ENCODE peak calls at places on chromosomes 6 and 20, in seven cellular contexts. F, B, P, R, N, O and G are unnamed samples. For H3K9me3, the result is how much of the 10 kb centered on the place peaks cover.

GRCh38 chr20:23477223-23477622 is 13.7 kb upstream of the CST8 start:
- DNase-seq in F (no peak), B (no peak), P (no peak), R (no peak), N (no peak), O (no peak), G (no peak)

GRCh38 chr6:155125916-155126315 is 130.8 kb downstream of the TIAM2 start:
- DNase-seq in F (no peak), B (no peak), P (no peak), R (no peak), N (no peak), O (no peak), G (no peak)

GRCh38 chr20:25273541-25274358 is 25.9 kb downstream of the PYGB start:
- DNase-seq in F (no peak), B (peak), P (no peak), R (no peak), N (peak), O (peak), G (peak)

GRCh38 chr6:41228616-41229015 is 467 bp downstream of the TREML4 start:
- DNase-seq in F (no peak), B (no peak), P (no peak), R (no peak), N (no peak), O (no peak), G (no peak)

GRCh38 chr6:25896252-25896651 is 22.2 kb upstream of the SLC17A3 start:
- DNase-seq in F (no peak), B (no peak), P (no peak), R (no peak), N (no peak), O (no peak), G (no peak)

GRCh38 chr6:31272431-31272830 is 539 bp upstream of the HLA-C start:
- DNase-seq in F (no peak), B (no peak), P (peak), R (no peak), N (no peak), O (no peak), G (peak)

GRCh38 chr6:70421509-70421908 is 8.2 kb downstream of the FAM135A start:
- DNase-seq in F (no peak), B (no peak), P (no peak), R (no peak), N (no peak), O (no peak), G (no peak)

GRCh38 chr20:7608246-7608645 is 332.0 kb downstream of the HAO1 start:
- DNase-seq in F (no peak), B (no peak), P (no peak), R (no peak), N (no peak), O (no peak), G (no peak)

DNA sequence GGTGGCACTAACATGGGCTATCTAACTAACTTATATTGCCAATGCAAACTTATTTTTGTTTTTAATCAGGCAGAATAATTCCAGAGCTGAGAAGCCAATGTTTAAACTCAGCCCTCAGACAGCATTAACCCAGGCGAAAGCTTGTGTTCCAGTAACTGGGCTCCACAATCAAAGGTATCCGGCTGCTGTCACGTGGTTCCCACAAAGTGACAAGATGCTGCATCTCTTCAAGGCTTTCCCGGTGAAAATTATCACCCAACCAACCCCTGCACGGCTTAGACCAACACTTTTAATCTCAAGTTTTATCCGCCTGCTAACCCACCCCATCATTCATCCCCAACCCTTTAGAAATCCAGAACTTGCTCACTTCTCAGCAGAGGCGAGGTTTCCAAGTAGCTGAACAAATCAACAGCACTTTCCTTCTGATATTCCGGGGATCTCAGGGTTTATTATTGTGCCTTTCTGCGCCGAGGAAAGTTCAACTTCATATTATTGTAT is 874 bp downstream of the MTCL3 start:
- DNase-seq in F (no peak), B (no peak), P (no peak), R (peak), N (no peak), O (no peak), G (no peak)
- H3K27ac ChIP-seq in F (no peak), B (no peak), P (no peak), R (peak), N (no peak), O (no peak), G (no peak)

GRCh38 chr6:12115001-12115400 is 102.9 kb downstream of the HIVEP1 start:
- DNase-seq in F (no peak), B (no peak), P (no peak), R (no peak), N (no peak), O (no peak), G (no peak)

GRCh38 chr6:12115492-12115891 is 103.4 kb downstream of the HIVEP1 start:
- DNase-seq in F (no peak), B (no peak), P (no peak), R (no peak), N (no peak), O (no peak), G (no peak)

GRCh38 chr6:12114055-12114503 is 102.0 kb downstream of the HIVEP1 start:
- DNase-seq in F (no peak), B (no peak), P (no peak), R (no peak), N (no peak), O (no peak), G (no peak)

GRCh38 chr6:12116978-12117377 is 104.9 kb downstream of the HIVEP1 start:
- DNase-seq in F (no peak), B (no peak), P (no peak), R (no peak), N (no peak), O (no peak), G (no peak)

DNA sequence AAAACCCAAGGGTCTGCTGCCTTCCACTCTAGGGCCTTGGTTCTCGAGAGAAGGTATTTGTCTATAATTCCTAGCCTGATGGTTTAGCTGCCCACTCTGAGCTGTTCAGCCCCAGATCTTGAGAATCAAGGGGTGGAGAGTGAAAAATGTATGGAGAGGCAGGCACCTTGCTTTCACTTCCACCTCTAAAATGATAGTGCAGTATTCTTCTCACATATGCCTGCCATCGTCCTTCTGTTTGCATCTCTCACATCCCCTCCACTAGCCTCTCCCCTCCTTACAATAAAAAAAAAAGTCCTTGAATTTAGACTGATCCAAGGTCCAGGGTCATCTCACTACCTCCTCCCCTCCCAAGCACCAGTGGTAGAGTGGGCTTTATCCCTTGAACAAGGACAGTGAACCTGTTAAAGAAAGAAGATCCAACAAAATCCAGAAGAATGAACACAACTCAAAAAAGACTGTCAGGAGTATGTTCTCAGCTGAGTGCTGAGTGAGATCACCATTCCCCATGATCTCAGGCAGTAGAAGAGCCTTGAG is 104.2 kb downstream of the HIVEP1 start:
- DNase-seq in F (no peak), B (no peak), P (no peak), R (no peak), N (no peak), O (no peak), G (no peak)
- H3K4me3 ChIP-seq in F (no peak), B (no peak), P (no peak), R (no peak), N (no peak), O (no peak), G (no peak)

DNA sequence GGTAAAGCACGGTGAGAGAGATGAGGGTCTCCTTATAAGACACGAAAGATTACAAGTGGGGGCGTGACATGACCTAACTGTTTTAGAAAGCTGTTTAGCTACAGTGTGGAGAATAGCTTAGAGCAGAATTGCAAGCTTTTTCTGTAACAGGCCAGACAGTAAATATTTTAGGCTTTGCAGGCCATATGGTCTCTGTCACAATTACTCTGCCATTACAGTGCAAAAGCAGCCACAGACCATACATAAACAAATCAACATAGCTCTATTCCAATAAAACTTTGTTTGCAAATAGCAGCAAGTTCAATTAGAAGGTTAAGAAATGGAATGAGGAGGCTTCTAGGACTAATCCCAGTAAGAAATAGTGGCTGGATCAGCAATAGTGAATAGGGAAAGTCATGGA is 16.8 kb downstream of the PGM3 start:
- DNase-seq in F (no peak), B (no peak), P (no peak), R (no peak), N (no peak), O (no peak), G (no peak)
- H3K9me3 ChIP-seq in F (under half), B (under half), P (under half), R (under half), N (under half), O (under half), G (under half)

DNA sequence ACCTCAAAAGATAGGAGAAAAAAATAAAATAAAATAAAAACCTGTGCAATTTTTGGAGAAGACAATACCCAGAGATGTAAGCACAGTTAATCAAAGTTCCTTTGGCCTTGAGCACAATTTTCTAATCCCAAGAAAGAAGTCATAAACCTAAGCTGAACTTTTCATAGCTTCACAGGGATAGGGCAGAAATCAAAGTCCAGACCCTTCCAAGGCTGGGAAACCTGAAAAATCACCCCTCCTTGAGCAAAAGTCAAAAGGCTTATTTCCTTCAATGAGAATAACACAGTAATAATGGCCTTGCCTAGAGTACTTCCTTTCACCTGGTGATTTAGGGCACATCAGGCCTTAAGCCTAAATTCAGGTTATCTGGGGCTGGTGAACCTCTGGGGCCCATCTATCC is 415.0 kb upstream of the BTBD3 start:
- DNase-seq in F (no peak), B (no peak), P (no peak), R (no peak), N (no peak), O (no peak), G (no peak)
- H3K27ac ChIP-seq in F (no peak), B (no peak), P (no peak), R (no peak), N (no peak), O (no peak), G (no peak)

GRCh38 chr20:55714082-55714481 is 291.2 kb downstream of the CBLN4 start:
- DNase-seq in F (no peak), B (no peak), P (no peak), R (no peak), N (no peak), O (no peak), G (no peak)
- H3K4me3 ChIP-seq in F (no peak), B (no peak), P (no peak), R (no peak), N (no peak), O (no peak), G (no peak)

GRCh38 chr20:18331694-18332093 is 43.4 kb downstream of the ZNF133 start:
- DNase-seq in F (no peak), B (no peak), P (no peak), R (no peak), N (no peak), O (no peak), G (no peak)
- H3K9me3 ChIP-seq in F (under half), B (under half), P (under half), R (under half), N (under half), O (under half), G (under half)